ENCODE peak calls at places on chromosomes 7 and 10, in ten cellular contexts. N, X, U, Q, W, P, Z, M, S and H are unnamed samples.

GRCh38 chr10:71512213-71512745 is 115.6 kb downstream of the CDH23 start:
- DNase-seq in Z (no peak), P (no peak), Q (no peak), U (no peak), S (no peak), W (no peak), N (no peak), X (no peak), M (no peak), H (no peak)

GRCh38 chr10:126130291-126130710 is 233.9 kb downstream of the FANK1 start:
- DNase-seq in N (peak; percentile 52), Z (no peak), Q (no peak), U (no peak), S (no peak), P (no peak), M (no peak), W (no peak), X (no peak), H (no peak)

GRCh38 chr7:18590744-18591340 is 95.3 kb downstream of the HDAC9 start:
- DNase-seq in X (no peak), U (peak; percentile 28), Z (no peak), P (peak; percentile 56), N (no peak), M (no peak), S (no peak), Q (no peak), W (no peak), H (no peak)

GRCh38 chr7:129163875-129164544 is 19.5 kb downstream of the TSPAN33 start:
- DNase-seq in M (no peak), X (no peak), U (peak; percentile 57), Q (no peak), P (peak; percentile 61), S (no peak), N (no peak), Z (no peak), W (no peak), H (no peak)

GRCh38 chr10:131311661-131312260 is at the start of gene TCERG1L:
- DNase-seq in P (no peak), M (no peak), W (no peak), S (no peak), Z (no peak), U (peak; percentile 83), X (peak; percentile 74), N (no peak), Q (no peak), H (no peak)

GRCh38 chr10:111106081-111106480 is 29.3 kb downstream of the ADRA2A start:
- DNase-seq in X (no peak), U (no peak), W (no peak), M (no peak), Q (no peak), N (no peak), S (no peak), Z (no peak), P (no peak), H (no peak)

GRCh38 chr7:111232249-111233084 is 141.5 kb downstream of the LRRN3 start:
- DNase-seq in P (peak; percentile 65), N (no peak), S (no peak), Z (no peak), W (no peak), M (no peak), Q (no peak), U (no peak), X (no peak), H (no peak)

GRCh38 chr10:116888380-116889055 is 39.2 kb downstream of the ENO4 start:
- DNase-seq in S (peak; percentile 17), N (peak; percentile 33), U (no peak), P (peak; percentile 82), Q (peak; percentile 66), X (no peak), M (no peak), Z (no peak), W (peak; percentile 57), H (peak; percentile 80)

GRCh38 chr10:20598590-20598989 is 298.5 kb downstream of the NEBL start:
- DNase-seq in X (no peak), Z (peak; percentile 76), U (no peak), S (peak; percentile 43), Q (no peak), M (no peak), N (peak; percentile 60), W (peak; percentile 40), P (peak; percentile 52), H (no peak)

GRCh38 chr10:116038259-116038658 is 234.7 kb downstream of the GFRA1 start:
- DNase-seq in M (no peak), Z (no peak), W (no peak), N (no peak), Q (no peak), P (no peak), U (no peak), S (peak; percentile 40), X (no peak), H (peak; percentile 93)

DNA sequence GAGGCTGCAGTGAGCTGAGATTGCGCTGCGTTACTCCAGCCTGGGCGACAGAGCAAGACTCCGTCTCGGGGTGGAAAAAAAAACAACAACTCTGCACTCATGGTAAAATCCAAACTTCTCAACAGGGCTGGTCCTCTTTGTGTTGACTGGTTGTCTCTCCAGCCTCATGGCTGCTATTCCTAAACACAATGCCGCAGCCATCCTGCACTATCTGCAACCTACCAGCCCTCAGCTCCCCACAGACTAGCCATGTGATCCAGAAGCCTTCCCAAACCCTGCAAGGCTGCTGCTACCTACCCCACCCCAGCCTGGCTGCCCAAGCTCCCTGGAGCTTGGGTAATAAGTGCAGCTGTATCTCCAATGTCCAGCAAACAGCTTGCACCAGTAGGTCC is 11.7 kb downstream of the ZYX start:
- DNase-seq in W (no peak), Z (no peak), Q (no peak), U (no peak), N (no peak), M (no peak), P (no peak), X (no peak), S (no peak), H (no peak)
- H3K36me3 ChIP-seq in W (peaks cover 86% of the 10 kb centered on the region), Z (peaks cover 33% of the 10 kb centered on the region), Q (peaks cover 48% of the 10 kb centered on the region), U (no peaks in the 10 kb centered on the region), N (peaks cover 41% of the 10 kb centered on the region), M (peaks cover 26% of the 10 kb centered on the region), P (peaks cover 13% of the 10 kb centered on the region), X (peaks cover 14% of the 10 kb centered on the region), S (peaks cover 17% of the 10 kb centered on the region), H (peaks cover 36% of the 10 kb centered on the region)

DNA sequence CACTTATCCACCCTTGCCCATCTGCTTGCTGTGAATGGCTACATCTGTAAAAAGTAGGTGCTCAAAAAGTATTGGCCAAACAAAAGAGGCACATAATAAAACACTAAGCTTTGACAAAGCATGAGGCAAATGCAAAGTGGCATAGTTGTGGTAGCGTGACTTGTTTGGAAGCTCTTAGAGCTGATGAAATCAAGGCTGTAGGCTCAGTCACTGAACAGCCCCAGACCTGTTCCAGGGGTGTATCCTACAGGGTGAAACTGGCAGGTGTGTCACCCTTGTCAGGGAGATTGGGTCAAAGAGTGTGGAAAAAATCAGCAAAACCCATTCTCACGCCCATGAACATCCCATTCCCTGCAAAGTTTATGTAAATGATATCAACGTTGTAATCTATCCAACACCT is 427.4 kb downstream of the PLXNA4 start:
- DNase-seq in Q (no peak), W (no peak), Z (no peak), U (no peak), M (no peak), N (no peak), X (no peak), P (no peak), S (no peak), H (no peak)
- H3K4me1 ChIP-seq in Q (no peaks in the 10 kb centered on the region), W (peaks cover 5% of the 10 kb centered on the region), Z (peaks cover 5% of the 10 kb centered on the region), U (no peaks in the 10 kb centered on the region), M (no peaks in the 10 kb centered on the region), N (no peaks in the 10 kb centered on the region), X (no peaks in the 10 kb centered on the region), P (peaks cover 14% of the 10 kb centered on the region), S (no peaks in the 10 kb centered on the region), H (no peaks in the 10 kb centered on the region)

GRCh38 chr10:76001461-76001860 is 570.0 kb downstream of the LRMDA start:
- DNase-seq in M (no peak), X (no peak), W (no peak), U (no peak), Q (no peak), P (no peak), Z (no peak), S (no peak), N (no peak), H (no peak)

GRCh38 chr10:75999515-76000209 is 568.2 kb downstream of the LRMDA start:
- DNase-seq in M (no peak), W (no peak), P (no peak), Q (no peak), X (no peak), S (no peak), Z (no peak), U (no peak), N (no peak), H (no peak)

GRCh38 chr10:76001019-76001418 is 569.6 kb downstream of the LRMDA start:
- DNase-seq in W (no peak), S (no peak), Q (no peak), Z (no peak), P (no peak), M (no peak), N (no peak), U (no peak), X (no peak), H (no peak)

GRCh38 chr10:76000550-76000949 is 569.1 kb downstream of the LRMDA start:
- DNase-seq in W (no peak), U (no peak), Z (no peak), N (no peak), P (no peak), M (no peak), X (no peak), S (no peak), Q (no peak), H (no peak)

GRCh38 chr10:76002262-76002854 is 570.9 kb downstream of the LRMDA start:
- DNase-seq in S (no peak), N (no peak), X (no peak), P (no peak), U (no peak), W (no peak), Q (no peak), Z (no peak), M (no peak), H (no peak)
- H3K36me3 ChIP-seq in S (no peaks in the 10 kb centered on the region), N (no peaks in the 10 kb centered on the region), X (no peaks in the 10 kb centered on the region), P (no peaks in the 10 kb centered on the region), U (no peaks in the 10 kb centered on the region), W (no peaks in the 10 kb centered on the region), Q (no peaks in the 10 kb centered on the region), Z (no peaks in the 10 kb centered on the region), M (no peaks in the 10 kb centered on the region), H (no peaks in the 10 kb centered on the region)

GRCh38 chr10:97280783-97281182 is 11.7 kb downstream of the ARHGAP19 start:
- DNase-seq in U (no peak), Z (no peak), X (no peak), Q (no peak), W (no peak), S (no peak), N (no peak), M (no peak), P (no peak), H (no peak)

GRCh38 chr10:97279121-97279815 is 13.2 kb downstream of the ARHGAP19 start:
- DNase-seq in P (peak; percentile 6), W (no peak), X (no peak), N (no peak), Z (no peak), S (no peak), Q (no peak), M (no peak), U (no peak), H (no peak)

GRCh38 chr10:97278491-97278989 is 13.9 kb downstream of the ARHGAP19 start:
- DNase-seq in S (no peak), X (no peak), N (no peak), U (peak; percentile 35), W (no peak), P (peak; percentile 68), M (no peak), Q (no peak), Z (no peak), H (no peak)

GRCh38 chr10:97274828-97275227 is 17.6 kb downstream of the ARHGAP19 start:
- DNase-seq in Q (no peak), X (no peak), S (no peak), P (no peak), M (no peak), Z (no peak), U (no peak), N (no peak), W (no peak), H (no peak)

GRCh38 chr10:97277551-97277950 is 14.9 kb downstream of the ARHGAP19 start:
- DNase-seq in N (no peak), P (no peak), M (no peak), X (no peak), Z (no peak), U (no peak), Q (no peak), S (no peak), W (no peak), H (no peak)
- H3K4me1 ChIP-seq in N (peaks cover 26% of the 10 kb centered on the region), P (peaks cover 10% of the 10 kb centered on the region), M (no peaks in the 10 kb centered on the region), X (no peaks in the 10 kb centered on the region), Z (no peaks in the 10 kb centered on the region), U (peaks cover 3% of the 10 kb centered on the region), Q (peaks cover 20% of the 10 kb centered on the region), S (peaks cover 12% of the 10 kb centered on the region), W (no peaks in the 10 kb centered on the region), H (peaks cover 9% of the 10 kb centered on the region)